ENCODE peak calls at places on chromosomes 3 and 15, in five cellular contexts. D is GM12878; L is PC-9; O is CD4-positive, CD25-positive, alpha-beta regulatory T cell; G is neural progenitor cell. M is an unnamed sample.

GRCh38 chr15:32668942-32669341 is 27.4 kb downstream of the SCG5 start:
- DNase-seq in O (no peak), D (no peak), L (no peak), G (peak; percentile 46), M (no peak)

GRCh38 chr3:160012108-160012507 is 23.5 kb downstream of the IL12A start:
- DNase-seq in D (peak; percentile 81), G (no peak), O (peak; percentile 15), L (no peak), M (no peak)

GRCh38 chr15:59296181-59296617 is 76.5 kb downstream of the MYO1E start:
- DNase-seq in O (no peak), D (no peak), L (peak; percentile 80), G (no peak), M (no peak)

GRCh38 chr15:74365619-74366445 is 1.6 kb downstream of the CYP11A1 start:
- DNase-seq in G (peak; percentile 78), L (peak; percentile 44), O (no peak), D (no peak), M (no peak)

GRCh38 chr3:8166013-8166412 is 335.6 kb upstream of the LMCD1 start:
- DNase-seq in O (no peak), G (no peak), D (no peak), L (no peak), M (no peak)

GRCh38 chr15:73781038-73781925 is 28.1 kb upstream of the INSYN1 start:
- DNase-seq in D (no peak), G (no peak), L (no peak), O (no peak), M (no peak)

GRCh38 chr3:150252462-150252861 is 155.6 kb upstream of the TSC22D2 start:
- DNase-seq in G (no peak), O (no peak), L (no peak), D (no peak), M (no peak)

GRCh38 chr3:143311096-143311495 is 191.5 kb downstream of the CHST2 start:
- DNase-seq in D (no peak), L (no peak), G (no peak), O (no peak), M (no peak)

GRCh38 chr3:123492188-123492587 is 43.3 kb upstream of the ADCY5 start:
- DNase-seq in D (no peak), L (no peak), G (no peak), O (no peak), M (no peak)

GRCh38 chr15:48899793-48900192 is 21.9 kb downstream of the EID1 start:
- DNase-seq in L (no peak), D (no peak), G (no peak), O (no peak), M (no peak)

DNA sequence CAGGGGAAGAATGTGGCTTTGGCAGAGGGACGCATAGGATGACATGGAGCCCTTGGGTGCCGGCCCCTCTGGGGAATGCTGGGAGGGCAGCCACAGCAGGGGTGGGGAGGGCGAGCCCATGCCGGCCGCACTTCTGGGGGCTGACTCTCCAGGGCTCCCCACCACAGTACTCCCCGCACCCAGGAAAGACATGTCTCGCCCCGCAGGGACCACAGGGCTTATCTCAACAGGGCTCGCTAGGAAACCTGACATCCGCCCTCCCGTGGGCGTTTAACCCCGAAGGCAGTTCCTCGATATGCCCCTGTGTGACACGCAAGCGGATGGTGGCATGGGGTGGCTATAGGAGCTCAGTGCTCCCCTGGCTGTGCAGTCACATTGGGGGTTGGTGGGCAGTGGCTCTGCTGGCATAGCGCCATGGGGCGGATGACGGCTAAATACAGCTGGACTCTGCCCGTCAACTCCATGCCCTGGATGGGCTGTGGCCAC is 141.4 kb downstream of the ADAMTS17 start:
- DNase-seq in L (no peak), O (no peak), G (no peak), D (no peak), M (no peak)
- H3K4me1 ChIP-seq in L (no peaks in the 10 kb centered on the region), O (peaks cover 7% of the 10 kb centered on the region), G (no peaks in the 10 kb centered on the region), D (peaks cover 5% of the 10 kb centered on the region), M (peaks cover 21% of the 10 kb centered on the region)

GRCh38 chr15:35929740-35930444 is 383.9 kb upstream of the DPH6 start:
- DNase-seq in G (no peak), D (peak; percentile 57), L (no peak), O (no peak), M (no peak)
- H3K27me3 ChIP-seq in G (no peaks in the 10 kb centered on the region), D (no peaks in the 10 kb centered on the region), L (no peaks in the 10 kb centered on the region), O (no peaks in the 10 kb centered on the region), M (no peaks in the 10 kb centered on the region)

GRCh38 chr15:90765489-90765888 is 48.3 kb downstream of the BLM start:
- DNase-seq in G (no peak), O (no peak), L (no peak), D (no peak), M (no peak)

GRCh38 chr15:90762109-90762508 is 45.0 kb downstream of the BLM start:
- DNase-seq in G (no peak), L (no peak), O (no peak), D (no peak), M (no peak)

GRCh38 chr15:90763700-90764099 is 46.6 kb downstream of the BLM start:
- DNase-seq in O (no peak), D (no peak), G (no peak), L (no peak), M (no peak)

GRCh38 chr15:90769375-90769774 is 52.2 kb downstream of the BLM start:
- DNase-seq in L (no peak), G (no peak), O (no peak), D (no peak), M (no peak)

DNA sequence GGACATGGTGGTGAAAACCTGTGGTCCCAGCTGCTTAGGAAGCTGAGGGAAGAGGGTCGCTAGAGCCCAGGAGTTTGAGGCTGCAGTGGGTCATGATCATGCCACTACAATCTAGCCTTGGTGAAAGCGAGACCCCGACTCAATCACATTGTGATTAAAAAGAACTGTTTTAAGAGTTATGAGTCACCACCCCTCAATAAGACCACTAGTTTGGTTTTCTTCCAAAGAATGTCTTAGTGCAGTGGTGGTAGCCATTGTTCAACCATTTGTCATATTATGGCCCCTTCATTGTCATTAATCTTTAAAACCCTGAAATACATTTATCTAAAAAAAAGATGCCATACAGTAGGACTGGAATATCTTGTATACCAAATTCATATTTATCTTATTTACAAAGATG is 48.8 kb downstream of the BLM start:
- DNase-seq in G (no peak), D (no peak), L (no peak), O (no peak), M (no peak)
- H3K36me3 ChIP-seq in G (no peaks in the 10 kb centered on the region), D (no peaks in the 10 kb centered on the region), L (no peaks in the 10 kb centered on the region), O (peaks cover 26% of the 10 kb centered on the region), M (no peaks in the 10 kb centered on the region)

GRCh38 chr15:43403616-43404015 is 32.7 kb downstream of the TUBGCP4 start:
- DNase-seq in L (no peak), D (no peak), O (no peak), G (no peak), M (no peak)
- H3K4me1 ChIP-seq in L (no peaks in the 10 kb centered on the region), D (no peaks in the 10 kb centered on the region), O (no peaks in the 10 kb centered on the region), G (no peaks in the 10 kb centered on the region), M (no peaks in the 10 kb centered on the region)

GRCh38 chr3:184261270-184262165 is at the start of gene CAMK2N2:
- DNase-seq in D (no peak), G (peak; percentile 81), O (no peak), L (peak; percentile 82), M (peak; percentile 49)

GRCh38 chr3:184259396-184259877 is 1.9 kb downstream of the CAMK2N2 start:
- DNase-seq in G (no peak), D (no peak), O (no peak), L (no peak), M (no peak)

GRCh38 chr3:184258926-184259325 is 2.4 kb downstream of the CAMK2N2 start:
- DNase-seq in L (no peak), O (no peak), G (no peak), D (no peak), M (no peak)

GRCh38 chr3:184260571-184261269 is 633 bp downstream of the CAMK2N2 start:
- DNase-seq in O (no peak), G (peak; percentile 31), D (no peak), L (peak; percentile 9), M (no peak)

GRCh38 chr3:184259878-184260570 is 1.3 kb downstream of the CAMK2N2 start:
- DNase-seq in O (peak; percentile 37), G (peak; percentile 89), L (no peak), D (no peak), M (peak; percentile 35)
- H3K27me3 ChIP-seq in O (peaks cover 11% of the 10 kb centered on the region), G (peaks cover 80% of the 10 kb centered on the region), L (no peaks in the 10 kb centered on the region), D (peaks cover 11% of the 10 kb centered on the region), M (peaks cover 20% of the 10 kb centered on the region)

DNA sequence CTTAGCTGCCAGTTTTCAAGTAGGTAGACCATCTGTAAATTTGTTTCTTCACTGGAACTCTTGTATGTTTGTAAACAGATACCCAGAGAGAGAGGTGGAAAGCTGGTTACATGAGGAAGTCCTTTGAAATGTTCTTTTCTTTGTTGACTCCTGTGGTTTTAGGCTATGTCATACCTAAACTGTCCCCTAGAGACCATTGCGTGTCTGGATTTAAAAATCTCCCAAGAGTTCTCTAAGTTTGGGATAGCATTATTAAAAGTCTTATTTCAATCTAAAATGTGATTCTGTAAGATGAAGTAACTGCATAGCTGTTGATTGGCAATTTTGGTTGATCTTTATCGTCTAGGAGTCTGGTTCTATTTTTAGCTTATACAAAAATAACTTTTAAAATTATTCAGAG is 127.2 kb downstream of the GHSR start:
- DNase-seq in G (no peak), D (peak; percentile 20), L (no peak), O (no peak), M (no peak)
- H3K36me3 ChIP-seq in G (no peaks in the 10 kb centered on the region), D (peaks cover 9% of the 10 kb centered on the region), L (peaks cover 76% of the 10 kb centered on the region), O (peaks cover 10% of the 10 kb centered on the region), M (no peaks in the 10 kb centered on the region)

GRCh38 chr3:63975705-63976104 is 47.6 kb downstream of the PSMD6 start:
- DNase-seq in D (no peak), L (no peak), G (no peak), O (no peak), M (no peak)
- H3K4me1 ChIP-seq in D (peaks cover 5% of the 10 kb centered on the region), L (peaks cover 16% of the 10 kb centered on the region), G (peaks cover 70% of the 10 kb centered on the region), O (peaks cover 99% of the 10 kb centered on the region), M (peaks cover 92% of the 10 kb centered on the region)

GRCh38 chr3:187673012-187673411 is 2.8 kb upstream of the SST start:
- DNase-seq in O (no peak), L (no peak), G (no peak), D (no peak), M (no peak)
- H3K27me3 ChIP-seq in O (peaks cover 42% of the 10 kb centered on the region), L (peaks cover 95% of the 10 kb centered on the region), G (peaks cover 41% of the 10 kb centered on the region), D (no peaks in the 10 kb centered on the region), M (no peaks in the 10 kb centered on the region)

GRCh38 chr3:187016639-187017345 is 86.5 kb downstream of the ST6GAL1 start:
- DNase-seq in D (no peak), O (no peak), G (no peak), L (peak; percentile 67), M (no peak)
- H3K36me3 ChIP-seq in D (no peaks in the 10 kb centered on the region), O (peaks cover 24% of the 10 kb centered on the region), G (no peaks in the 10 kb centered on the region), L (no peaks in the 10 kb centered on the region), M (no peaks in the 10 kb centered on the region)